ENCODE peak calls at places on chromosomes 2 and 18, in ten cellular contexts. One of them, this sample, is unnamed. For H3K9me3, the result is how much of the 10 kb centered on the place peaks cover.

GRCh38 chr2:74772071-74772470 is 61.9 kb upstream of the HK2 start:
- DNase-seq in Caco-2: no peak
- DNase-seq in sigmoid colon: no peak
- DNase-seq in adrenal gland: no peak
- DNase-seq in A549: no peak
- DNase-seq in tibial nerve: no peak
- DNase-seq in spleen: no peak
- DNase-seq in CD4-positive, alpha-beta T cell: no peak
- DNase-seq in psoas muscle: no peak
- DNase-seq in ascending aorta: no peak
- DNase-seq in this sample: no peak

GRCh38 chr2:40220177-40220925 is 231.5 kb downstream of the SLC8A1 start:
- DNase-seq in Caco-2: no peak
- DNase-seq in sigmoid colon: peak
- DNase-seq in adrenal gland: no peak
- DNase-seq in A549: no peak
- DNase-seq in tibial nerve: no peak
- DNase-seq in spleen: no peak
- DNase-seq in CD4-positive, alpha-beta T cell: no peak
- DNase-seq in psoas muscle: no peak
- DNase-seq in ascending aorta: no peak
- DNase-seq in this sample: no peak

GRCh38 chr2:137262600-137262999 is 497.3 kb downstream of the THSD7B start:
- DNase-seq in Caco-2: no peak
- DNase-seq in sigmoid colon: no peak
- DNase-seq in adrenal gland: no peak
- DNase-seq in A549: no peak
- DNase-seq in tibial nerve: no peak
- DNase-seq in spleen: no peak
- DNase-seq in CD4-positive, alpha-beta T cell: no peak
- DNase-seq in psoas muscle: no peak
- DNase-seq in ascending aorta: no peak
- DNase-seq in this sample: no peak

GRCh38 chr18:55838841-55839240 is 250.8 kb upstream of the TCF4 start:
- DNase-seq in Caco-2: no peak
- DNase-seq in sigmoid colon: no peak
- DNase-seq in adrenal gland: no peak
- DNase-seq in A549: no peak
- DNase-seq in tibial nerve: no peak
- DNase-seq in spleen: no peak
- DNase-seq in CD4-positive, alpha-beta T cell: no peak
- DNase-seq in psoas muscle: no peak
- DNase-seq in ascending aorta: no peak
- DNase-seq in this sample: no peak

GRCh38 chr2:6337123-6337830 is 528.4 kb downstream of the CMPK2 start:
- DNase-seq in Caco-2: no peak
- DNase-seq in sigmoid colon: no peak
- DNase-seq in adrenal gland: no peak
- DNase-seq in A549: no peak
- DNase-seq in tibial nerve: no peak
- DNase-seq in spleen: no peak
- DNase-seq in CD4-positive, alpha-beta T cell: no peak
- DNase-seq in psoas muscle: no peak
- DNase-seq in ascending aorta: no peak
- DNase-seq in this sample: no peak

GRCh38 chr2:138249207-138249606 is 252.4 kb upstream of the SPOPL start:
- DNase-seq in Caco-2: no peak
- DNase-seq in sigmoid colon: no peak
- DNase-seq in adrenal gland: no peak
- DNase-seq in A549: no peak
- DNase-seq in tibial nerve: no peak
- DNase-seq in spleen: no peak
- DNase-seq in CD4-positive, alpha-beta T cell: no peak
- DNase-seq in psoas muscle: no peak
- DNase-seq in ascending aorta: no peak
- DNase-seq in this sample: no peak

GRCh38 chr2:238703436-238703835 is 144.4 kb upstream of the TWIST2 start:
- DNase-seq in Caco-2: no peak
- DNase-seq in sigmoid colon: no peak
- DNase-seq in adrenal gland: no peak
- DNase-seq in A549: no peak
- DNase-seq in tibial nerve: no peak
- DNase-seq in spleen: no peak
- DNase-seq in CD4-positive, alpha-beta T cell: no peak
- DNase-seq in psoas muscle: no peak
- DNase-seq in ascending aorta: no peak
- DNase-seq in this sample: no peak

GRCh38 chr2:11983870-11984269 is 237.4 kb downstream of the LPIN1 start:
- DNase-seq in Caco-2: no peak
- DNase-seq in sigmoid colon: no peak
- DNase-seq in adrenal gland: no peak
- DNase-seq in A549: no peak
- DNase-seq in tibial nerve: no peak
- DNase-seq in spleen: no peak
- DNase-seq in CD4-positive, alpha-beta T cell: no peak
- DNase-seq in psoas muscle: no peak
- DNase-seq in ascending aorta: no peak
- DNase-seq in this sample: no peak

GRCh38 chr2:28322887-28323483 is 69.7 kb upstream of the FOSL2 start:
- DNase-seq in Caco-2: no peak
- DNase-seq in sigmoid colon: peak
- DNase-seq in adrenal gland: no peak
- DNase-seq in A549: no peak
- DNase-seq in tibial nerve: no peak
- DNase-seq in spleen: no peak
- DNase-seq in CD4-positive, alpha-beta T cell: no peak
- DNase-seq in psoas muscle: no peak
- DNase-seq in ascending aorta: no peak
- DNase-seq in this sample: no peak

GRCh38 chr2:217049376-217049775 is 189.5 kb upstream of the TNP1 start:
- DNase-seq in Caco-2: no peak
- DNase-seq in sigmoid colon: no peak
- DNase-seq in adrenal gland: no peak
- DNase-seq in A549: no peak
- DNase-seq in tibial nerve: no peak
- DNase-seq in spleen: no peak
- DNase-seq in CD4-positive, alpha-beta T cell: no peak
- DNase-seq in psoas muscle: no peak
- DNase-seq in ascending aorta: no peak
- DNase-seq in this sample: no peak

DNA sequence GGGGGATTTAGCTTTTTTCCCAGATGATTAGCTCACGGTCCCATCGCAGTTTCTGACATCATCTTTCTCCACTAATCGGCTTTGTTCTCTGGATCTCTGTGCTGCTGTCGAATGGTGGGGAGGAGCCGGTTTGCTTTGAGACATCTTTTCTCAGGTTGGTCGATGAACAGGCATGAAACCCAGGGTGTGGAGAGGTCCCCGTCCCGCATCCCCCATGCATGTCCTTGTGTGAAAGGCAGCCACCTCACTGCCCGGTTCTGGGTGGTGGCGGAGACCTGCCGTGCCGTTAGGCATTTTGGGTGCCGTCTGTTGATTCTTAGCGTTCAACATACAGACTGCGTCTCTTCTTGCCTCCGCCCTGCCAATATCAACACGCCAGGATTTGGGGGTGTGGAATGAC is 57.8 kb downstream of the CTDP1 start:
- DNase-seq in Caco-2: no peak
- DNase-seq in sigmoid colon: peak
- DNase-seq in adrenal gland: no peak
- DNase-seq in A549: no peak
- DNase-seq in tibial nerve: no peak
- DNase-seq in spleen: peak
- DNase-seq in CD4-positive, alpha-beta T cell: no peak
- DNase-seq in psoas muscle: no peak
- DNase-seq in ascending aorta: no peak
- DNase-seq in this sample: peak
- H3K9me3 ChIP-seq in Caco-2: under half
- H3K9me3 ChIP-seq in sigmoid colon: under half
- H3K9me3 ChIP-seq in adrenal gland: under half
- H3K9me3 ChIP-seq in A549: under half
- H3K9me3 ChIP-seq in tibial nerve: under half
- H3K9me3 ChIP-seq in spleen: under half
- H3K9me3 ChIP-seq in CD4-positive, alpha-beta T cell: under half
- H3K9me3 ChIP-seq in psoas muscle: under half
- H3K9me3 ChIP-seq in ascending aorta: under half
- H3K9me3 ChIP-seq in this sample: under half

DNA sequence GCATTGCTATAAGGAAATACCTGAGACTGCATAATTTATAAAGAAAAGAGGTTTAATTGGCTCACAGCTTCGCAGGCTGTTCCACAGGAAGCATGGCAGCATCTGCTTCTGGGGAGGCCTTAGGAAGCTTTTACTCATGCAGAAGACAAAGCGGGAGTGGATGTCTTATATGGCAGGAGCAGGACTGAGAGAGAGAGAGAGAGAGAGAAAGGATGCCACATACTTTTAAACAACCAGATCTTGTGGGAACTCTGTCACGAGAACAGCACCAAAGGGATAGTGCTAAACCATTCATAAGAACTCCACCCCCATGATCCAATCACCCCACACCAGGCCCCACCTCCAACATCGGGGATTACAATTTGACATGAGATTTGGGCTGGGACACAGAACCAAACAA is 8.8 kb downstream of the IL1B start:
- DNase-seq in Caco-2: no peak
- DNase-seq in sigmoid colon: no peak
- DNase-seq in adrenal gland: no peak
- DNase-seq in A549: no peak
- DNase-seq in tibial nerve: no peak
- DNase-seq in spleen: no peak
- DNase-seq in CD4-positive, alpha-beta T cell: no peak
- DNase-seq in psoas muscle: no peak
- DNase-seq in ascending aorta: no peak
- DNase-seq in this sample: no peak
- H3K9me3 ChIP-seq in Caco-2: under half
- H3K9me3 ChIP-seq in sigmoid colon: under half
- H3K9me3 ChIP-seq in adrenal gland: under half
- H3K9me3 ChIP-seq in A549: under half
- H3K9me3 ChIP-seq in tibial nerve: under half
- H3K9me3 ChIP-seq in spleen: under half
- H3K9me3 ChIP-seq in CD4-positive, alpha-beta T cell: under half
- H3K9me3 ChIP-seq in psoas muscle: under half
- H3K9me3 ChIP-seq in ascending aorta: under half
- H3K9me3 ChIP-seq in this sample: under half

DNA sequence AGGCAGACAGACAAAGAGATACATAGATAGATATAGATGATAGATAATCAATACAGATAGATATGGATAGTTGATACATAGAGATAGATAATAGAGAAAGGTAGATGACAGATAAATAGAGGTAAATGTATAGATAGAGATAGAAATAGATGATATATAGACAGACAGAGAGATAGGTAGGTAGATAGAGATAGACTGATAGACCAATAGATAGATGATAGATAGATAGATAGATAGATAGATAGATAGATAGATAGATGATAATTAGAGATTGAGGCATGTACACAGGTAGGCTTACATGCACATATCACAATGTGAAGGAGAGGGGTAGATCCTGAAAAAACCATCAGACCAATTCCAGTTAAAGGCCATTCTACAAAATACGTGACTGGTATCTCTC is 724.7 kb downstream of the GALR1 start:
- DNase-seq in Caco-2: no peak
- DNase-seq in sigmoid colon: no peak
- DNase-seq in adrenal gland: no peak
- DNase-seq in A549: no peak
- DNase-seq in tibial nerve: no peak
- DNase-seq in spleen: no peak
- DNase-seq in CD4-positive, alpha-beta T cell: no peak
- DNase-seq in psoas muscle: no peak
- DNase-seq in ascending aorta: no peak
- DNase-seq in this sample: no peak
- H3K9me3 ChIP-seq in Caco-2: under half
- H3K9me3 ChIP-seq in sigmoid colon: under half
- H3K9me3 ChIP-seq in adrenal gland: under half
- H3K9me3 ChIP-seq in A549: under half
- H3K9me3 ChIP-seq in tibial nerve: under half
- H3K9me3 ChIP-seq in spleen: under half
- H3K9me3 ChIP-seq in CD4-positive, alpha-beta T cell: under half
- H3K9me3 ChIP-seq in psoas muscle: under half
- H3K9me3 ChIP-seq in ascending aorta: under half
- H3K9me3 ChIP-seq in this sample: under half

DNA sequence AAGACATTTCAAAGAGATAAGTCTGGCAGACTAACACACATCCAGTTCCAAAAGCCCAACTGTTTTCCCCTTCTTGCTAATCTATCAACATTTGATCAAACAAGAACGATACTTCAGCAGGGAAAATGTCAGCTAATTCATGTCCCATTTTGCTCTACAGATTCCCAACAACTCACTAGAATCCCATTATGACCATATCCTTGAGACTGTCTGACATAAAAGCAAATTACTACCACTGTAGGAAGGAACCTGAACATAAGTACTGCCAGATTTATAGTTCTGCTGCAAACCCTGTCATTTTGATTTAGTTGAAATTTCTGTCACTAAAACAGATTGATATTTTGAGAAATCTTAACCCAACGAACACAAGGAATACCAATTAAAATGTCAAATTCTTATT is 193.0 kb upstream of the REG3G start:
- DNase-seq in Caco-2: no peak
- DNase-seq in sigmoid colon: no peak
- DNase-seq in adrenal gland: no peak
- DNase-seq in A549: no peak
- DNase-seq in tibial nerve: no peak
- DNase-seq in spleen: no peak
- DNase-seq in CD4-positive, alpha-beta T cell: no peak
- DNase-seq in psoas muscle: no peak
- DNase-seq in ascending aorta: no peak
- DNase-seq in this sample: no peak
- H3K9me3 ChIP-seq in Caco-2: under half
- H3K9me3 ChIP-seq in sigmoid colon: under half
- H3K9me3 ChIP-seq in adrenal gland: under half
- H3K9me3 ChIP-seq in A549: under half
- H3K9me3 ChIP-seq in tibial nerve: under half
- H3K9me3 ChIP-seq in spleen: under half
- H3K9me3 ChIP-seq in CD4-positive, alpha-beta T cell: under half
- H3K9me3 ChIP-seq in psoas muscle: under half
- H3K9me3 ChIP-seq in ascending aorta: under half
- H3K9me3 ChIP-seq in this sample: under half

This sample was measured in upper lobe of right lung.